ENCODE peak calls at places on chromosomes 6 and 20, in eight cellular contexts. One of them, this sample, is unnamed.
A peak's percentile ranks its signal among the peaks of the same experiment; 100 is the strongest.

GRCh38 chr6:110367001-110367400 is 8.9 kb upstream of the METTL24 start:
- DNase-seq in LHCN-M2: no peak
- DNase-seq in GM12878: no peak
- DNase-seq in transverse colon: no peak
- DNase-seq in WTC11: no peak
- DNase-seq in aorta: no peak
- DNase-seq in GM13977: no peak
- DNase-seq in stromal cell of bone marrow: no peak
- DNase-seq in this sample: peak; percentile 43

GRCh38 chr20:47784599-47785320 is 521 bp downstream of the SULF2 start:
- DNase-seq in aorta: no peak
- DNase-seq in LHCN-M2: peak; percentile 23
- DNase-seq in WTC11: peak; percentile 44
- DNase-seq in stromal cell of bone marrow: no peak
- DNase-seq in GM13977: peak; percentile 45
- DNase-seq in transverse colon: peak; percentile 27
- DNase-seq in GM12878: no peak
- DNase-seq in this sample: peak; percentile 74

GRCh38 chr6:85388531-85388930 is 61.4 kb upstream of the NT5E start:
- DNase-seq in aorta: no peak
- DNase-seq in stromal cell of bone marrow: no peak
- DNase-seq in GM12878: no peak
- DNase-seq in transverse colon: no peak
- DNase-seq in WTC11: no peak
- DNase-seq in LHCN-M2: no peak
- DNase-seq in GM13977: no peak
- DNase-seq in this sample: no peak

GRCh38 chr20:11159728-11160127 is 485.9 kb upstream of the JAG1 start:
- DNase-seq in WTC11: no peak
- DNase-seq in GM13977: no peak
- DNase-seq in stromal cell of bone marrow: peak; percentile 43
- DNase-seq in GM12878: peak; percentile 23
- DNase-seq in transverse colon: peak; percentile 13
- DNase-seq in LHCN-M2: no peak
- DNase-seq in aorta: no peak
- DNase-seq in this sample: no peak

GRCh38 chr6:15462717-15463525 is 199.9 kb downstream of the DTNBP1 start:
- DNase-seq in transverse colon: no peak
- DNase-seq in stromal cell of bone marrow: no peak
- DNase-seq in LHCN-M2: no peak
- DNase-seq in GM13977: no peak
- DNase-seq in GM12878: no peak
- DNase-seq in aorta: no peak
- DNase-seq in WTC11: no peak
- DNase-seq in this sample: no peak

GRCh38 chr20:37198962-37199660 is 19.8 kb upstream of the MROH8 start:
- DNase-seq in GM13977: no peak
- DNase-seq in GM12878: no peak
- DNase-seq in WTC11: no peak
- DNase-seq in transverse colon: no peak
- DNase-seq in aorta: no peak
- DNase-seq in LHCN-M2: no peak
- DNase-seq in stromal cell of bone marrow: no peak
- DNase-seq in this sample: no peak

GRCh38 chr6:161198781-161199505 is 74.9 kb downstream of the AGPAT4 start:
- DNase-seq in transverse colon: no peak
- DNase-seq in GM13977: no peak
- DNase-seq in GM12878: no peak
- DNase-seq in WTC11: no peak
- DNase-seq in stromal cell of bone marrow: no peak
- DNase-seq in aorta: no peak
- DNase-seq in LHCN-M2: no peak
- DNase-seq in this sample: no peak

GRCh38 chr20:19783966-19784401 is 25.9 kb downstream of the RIN2 start:
- DNase-seq in WTC11: no peak
- DNase-seq in transverse colon: no peak
- DNase-seq in stromal cell of bone marrow: no peak
- DNase-seq in GM12878: no peak
- DNase-seq in LHCN-M2: peak; percentile 54
- DNase-seq in GM13977: no peak
- DNase-seq in aorta: no peak
- DNase-seq in this sample: peak; percentile 5

GRCh38 chr6:3737831-3738210 is 13.7 kb downstream of the PXDC1 start:
- DNase-seq in transverse colon: no peak
- DNase-seq in WTC11: no peak
- DNase-seq in stromal cell of bone marrow: no peak
- DNase-seq in GM13977: no peak
- DNase-seq in GM12878: no peak
- DNase-seq in LHCN-M2: no peak
- DNase-seq in aorta: no peak
- DNase-seq in this sample: no peak

GRCh38 chr20:62413896-62414481 is 6.9 kb upstream of the CABLES2 start:
- DNase-seq in transverse colon: no peak
- DNase-seq in stromal cell of bone marrow: no peak
- DNase-seq in GM12878: no peak
- DNase-seq in WTC11: peak; percentile 60
- DNase-seq in GM13977: no peak
- DNase-seq in aorta: no peak
- DNase-seq in LHCN-M2: no peak
- DNase-seq in this sample: no peak

GRCh38 chr20:12595841-12596240 is 412.9 kb upstream of the SPTLC3 start:
- DNase-seq in stromal cell of bone marrow: no peak
- DNase-seq in WTC11: no peak
- DNase-seq in LHCN-M2: no peak
- DNase-seq in aorta: no peak
- DNase-seq in transverse colon: no peak
- DNase-seq in GM12878: no peak
- DNase-seq in GM13977: no peak
- DNase-seq in this sample: no peak

GRCh38 chr20:19699132-19699971 is 58.7 kb upstream of the RIN2 start:
- DNase-seq in GM12878: no peak
- DNase-seq in aorta: no peak
- DNase-seq in stromal cell of bone marrow: peak; percentile 63
- DNase-seq in transverse colon: no peak
- DNase-seq in LHCN-M2: peak; percentile 97
- DNase-seq in WTC11: no peak
- DNase-seq in GM13977: no peak
- DNase-seq in this sample: no peak

GRCh38 chr6:163179721-163180120 is 234.8 kb upstream of the QKI start:
- DNase-seq in aorta: no peak
- DNase-seq in stromal cell of bone marrow: no peak
- DNase-seq in GM12878: no peak
- DNase-seq in GM13977: no peak
- DNase-seq in WTC11: no peak
- DNase-seq in LHCN-M2: no peak
- DNase-seq in transverse colon: no peak
- DNase-seq in this sample: no peak

GRCh38 chr6:105051941-105052471 is 95.1 kb downstream of the LIN28B start:
- DNase-seq in transverse colon: no peak
- DNase-seq in GM13977: no peak
- DNase-seq in aorta: no peak
- DNase-seq in LHCN-M2: no peak
- DNase-seq in GM12878: no peak
- DNase-seq in stromal cell of bone marrow: no peak
- DNase-seq in WTC11: no peak
- DNase-seq in this sample: no peak

GRCh38 chr6:112806163-112806900 is 459.2 kb downstream of the RFPL4B start:
- DNase-seq in stromal cell of bone marrow: peak; percentile 29
- DNase-seq in GM13977: no peak
- DNase-seq in GM12878: no peak
- DNase-seq in LHCN-M2: peak; percentile 55
- DNase-seq in aorta: no peak
- DNase-seq in WTC11: no peak
- DNase-seq in transverse colon: no peak
- DNase-seq in this sample: no peak

GRCh38 chr6:47733879-47734558 is 35.6 kb downstream of the ADGRF4 start:
- DNase-seq in stromal cell of bone marrow: no peak
- DNase-seq in GM12878: peak; percentile 7
- DNase-seq in aorta: no peak
- DNase-seq in GM13977: peak; percentile 36
- DNase-seq in LHCN-M2: no peak
- DNase-seq in transverse colon: no peak
- DNase-seq in WTC11: no peak
- DNase-seq in this sample: no peak

GRCh38 chr6:117482240-117483003 is at the start of gene DCBLD1:
- DNase-seq in GM12878: no peak
- DNase-seq in transverse colon: peak; percentile 86
- DNase-seq in GM13977: peak; percentile 91
- DNase-seq in WTC11: peak; percentile 78
- DNase-seq in LHCN-M2: peak; percentile 80
- DNase-seq in stromal cell of bone marrow: peak; percentile 58
- DNase-seq in aorta: peak; percentile 92
- DNase-seq in this sample: peak; percentile 68

GRCh38 chr6:15246217-15247211 is 645 bp downstream of the JARID2 start:
- DNase-seq in GM12878: no peak
- DNase-seq in aorta: no peak
- DNase-seq in transverse colon: no peak
- DNase-seq in GM13977: peak; percentile 46
- DNase-seq in stromal cell of bone marrow: no peak
- DNase-seq in WTC11: no peak
- DNase-seq in LHCN-M2: peak; percentile 12
- DNase-seq in this sample: peak; percentile 29

GRCh38 chr6:69290116-69290515 is 506.7 kb downstream of the LMBRD1 start:
- DNase-seq in LHCN-M2: no peak
- DNase-seq in stromal cell of bone marrow: no peak
- DNase-seq in GM13977: no peak
- DNase-seq in WTC11: no peak
- DNase-seq in GM12878: no peak
- DNase-seq in transverse colon: no peak
- DNase-seq in aorta: no peak
- DNase-seq in this sample: no peak

GRCh38 chr6:152572395-152573061 is 64.6 kb downstream of the SYNE1 start:
- DNase-seq in WTC11: no peak
- DNase-seq in LHCN-M2: no peak
- DNase-seq in transverse colon: no peak
- DNase-seq in stromal cell of bone marrow: peak; percentile 55
- DNase-seq in GM13977: no peak
- DNase-seq in aorta: no peak
- DNase-seq in GM12878: no peak
- DNase-seq in this sample: no peak

GRCh38 chr6:36700071-36700811 is 2.6 kb downstream of the RAB44 start:
- DNase-seq in GM13977: no peak
- DNase-seq in aorta: peak; percentile 12
- DNase-seq in WTC11: no peak
- DNase-seq in stromal cell of bone marrow: no peak
- DNase-seq in transverse colon: no peak
- DNase-seq in LHCN-M2: no peak
- DNase-seq in GM12878: no peak
- DNase-seq in this sample: no peak

GRCh38 chr20:25078662-25079061 is 3.3 kb downstream of the VSX1 start:
- DNase-seq in transverse colon: no peak
- DNase-seq in GM12878: no peak
- DNase-seq in GM13977: no peak
- DNase-seq in LHCN-M2: no peak
- DNase-seq in WTC11: no peak
- DNase-seq in stromal cell of bone marrow: no peak
- DNase-seq in aorta: no peak
- DNase-seq in this sample: no peak

GRCh38 chr6:11146117-11146826 is 34.7 kb upstream of the ERVFRD-1 start:
- DNase-seq in LHCN-M2: no peak
- DNase-seq in GM12878: no peak
- DNase-seq in stromal cell of bone marrow: no peak
- DNase-seq in WTC11: no peak
- DNase-seq in transverse colon: no peak
- DNase-seq in GM13977: no peak
- DNase-seq in aorta: no peak
- DNase-seq in this sample: no peak

GRCh38 chr20:3563548-3564177 is 92.8 kb downstream of the ATRN start:
- DNase-seq in LHCN-M2: peak; percentile 25
- DNase-seq in transverse colon: no peak
- DNase-seq in aorta: no peak
- DNase-seq in stromal cell of bone marrow: no peak
- DNase-seq in WTC11: no peak
- DNase-seq in GM13977: peak; percentile 42
- DNase-seq in GM12878: peak; percentile 8
- DNase-seq in this sample: peak; percentile 13

GRCh38 chr20:60087563-60088105 is 129.4 kb downstream of the CDH26 start:
- DNase-seq in transverse colon: no peak
- DNase-seq in GM12878: no peak
- DNase-seq in WTC11: no peak
- DNase-seq in GM13977: no peak
- DNase-seq in LHCN-M2: no peak
- DNase-seq in aorta: no peak
- DNase-seq in stromal cell of bone marrow: no peak
- DNase-seq in this sample: peak; percentile 37

GRCh38 chr6:52953911-52954839 is 40.9 kb downstream of the GSTA4 start:
- DNase-seq in WTC11: no peak
- DNase-seq in GM12878: no peak
- DNase-seq in transverse colon: no peak
- DNase-seq in GM13977: no peak
- DNase-seq in aorta: no peak
- DNase-seq in stromal cell of bone marrow: no peak
- DNase-seq in LHCN-M2: no peak
- DNase-seq in this sample: no peak

GRCh38 chr6:10099086-10099499 is 315.8 kb downstream of the TFAP2A start:
- DNase-seq in stromal cell of bone marrow: no peak
- DNase-seq in LHCN-M2: no peak
- DNase-seq in aorta: no peak
- DNase-seq in GM12878: no peak
- DNase-seq in GM13977: no peak
- DNase-seq in transverse colon: peak; percentile 9
- DNase-seq in WTC11: peak; percentile 26
- DNase-seq in this sample: peak; percentile 82

GRCh38 chr20:61581825-61582188 is 329.7 kb downstream of the CDH4 start:
- DNase-seq in transverse colon: no peak
- DNase-seq in WTC11: no peak
- DNase-seq in GM13977: no peak
- DNase-seq in GM12878: no peak
- DNase-seq in stromal cell of bone marrow: no peak
- DNase-seq in LHCN-M2: no peak
- DNase-seq in aorta: no peak
- DNase-seq in this sample: no peak

GRCh38 chr20:23105193-23105592 is 19.1 kb upstream of the CD93 start:
- DNase-seq in GM12878: no peak
- DNase-seq in aorta: no peak
- DNase-seq in LHCN-M2: no peak
- DNase-seq in GM13977: no peak
- DNase-seq in stromal cell of bone marrow: no peak
- DNase-seq in transverse colon: no peak
- DNase-seq in WTC11: no peak
- DNase-seq in this sample: no peak

GRCh38 chr6:74415056-74415455 is 719.1 kb downstream of the CD109 start:
- DNase-seq in WTC11: no peak
- DNase-seq in transverse colon: no peak
- DNase-seq in GM13977: no peak
- DNase-seq in LHCN-M2: no peak
- DNase-seq in aorta: no peak
- DNase-seq in stromal cell of bone marrow: no peak
- DNase-seq in GM12878: no peak
- DNase-seq in this sample: no peak

GRCh38 chr20:45886590-45887345 is 654 bp downstream of the SPATA25 start:
- DNase-seq in aorta: peak; percentile 72
- DNase-seq in GM13977: no peak
- DNase-seq in WTC11: no peak
- DNase-seq in stromal cell of bone marrow: no peak
- DNase-seq in GM12878: no peak
- DNase-seq in transverse colon: no peak
- DNase-seq in LHCN-M2: no peak
- DNase-seq in this sample: no peak

GRCh38 chr20:33922224-33922623 is 71.5 kb upstream of the RALY start:
- DNase-seq in transverse colon: no peak
- DNase-seq in aorta: no peak
- DNase-seq in GM13977: no peak
- DNase-seq in stromal cell of bone marrow: no peak
- DNase-seq in LHCN-M2: no peak
- DNase-seq in GM12878: no peak
- DNase-seq in WTC11: no peak
- DNase-seq in this sample: no peak

GRCh38 chr20:64220420-64220819 is 35.1 kb upstream of the PCMTD2 start:
- DNase-seq in transverse colon: no peak
- DNase-seq in stromal cell of bone marrow: no peak
- DNase-seq in aorta: no peak
- DNase-seq in GM12878: no peak
- DNase-seq in WTC11: no peak
- DNase-seq in GM13977: no peak
- DNase-seq in LHCN-M2: no peak
- DNase-seq in this sample: no peak

GRCh38 chr20:48928832-48929725 is 7.6 kb downstream of the ARFGEF2 start:
- DNase-seq in GM13977: no peak
- DNase-seq in GM12878: no peak
- DNase-seq in WTC11: no peak
- DNase-seq in stromal cell of bone marrow: peak; percentile 36
- DNase-seq in transverse colon: no peak
- DNase-seq in LHCN-M2: no peak
- DNase-seq in aorta: no peak
- DNase-seq in this sample: no peak

This sample was measured in retina.